ENCODE peak calls at places on chromosomes 11 and 22, in five cellular contexts. X, J, W, K and L are unnamed samples.

GRCh38 chr11:47271961-47272661 is 2.2 kb downstream of the MADD start:
- DNase-seq in X (no peak), J (no peak), W (no peak), K (no peak), L (peak)

GRCh38 chr22:42910221-42910942 is 53.3 kb upstream of the ARFGAP3 start:
- DNase-seq in X (no peak), J (no peak), W (no peak), K (no peak), L (no peak)

GRCh38 chr11:3156282-3156660 is 8.8 kb downstream of the OSBPL5 start:
- DNase-seq in X (no peak), J (no peak), W (no peak), K (no peak), L (no peak)

GRCh38 chr11:104073950-104074349 is 37.5 kb downstream of the DDI1 start:
- DNase-seq in X (no peak), J (no peak), W (no peak), K (peak), L (peak)

GRCh38 chr11:134275534-134276395 is at the start of gene GLB1L3:
- DNase-seq in X (no peak), J (peak), W (peak), K (no peak), L (peak)

GRCh38 chr22:32079110-32080089 is 36.3 kb downstream of the SLC5A1 start:
- DNase-seq in X (no peak), J (no peak), W (no peak), K (no peak), L (peak)

GRCh38 chr22:19567383-19568009 is 43.3 kb upstream of the CLDN5 start:
- DNase-seq in X (no peak), J (peak), W (no peak), K (no peak), L (no peak)

GRCh38 chr11:99911116-99911515 is 776.0 kb upstream of the ARHGAP42 start:
- DNase-seq in X (no peak), J (no peak), W (no peak), K (no peak), L (peak)

GRCh38 chr11:11243258-11243789 is 109.7 kb downstream of the CSNK2A3 start:
- DNase-seq in X (no peak), J (no peak), W (no peak), K (no peak), L (no peak)

GRCh38 chr11:92978226-92979111 is 9.0 kb downstream of the MTNR1B start:
- DNase-seq in X (no peak), J (peak), W (no peak), K (no peak), L (no peak)

GRCh38 chr22:21876486-21877176 is 9.2 kb upstream of the MAPK1 start:
- DNase-seq in X (no peak), J (peak), W (no peak), K (no peak), L (no peak)

DNA sequence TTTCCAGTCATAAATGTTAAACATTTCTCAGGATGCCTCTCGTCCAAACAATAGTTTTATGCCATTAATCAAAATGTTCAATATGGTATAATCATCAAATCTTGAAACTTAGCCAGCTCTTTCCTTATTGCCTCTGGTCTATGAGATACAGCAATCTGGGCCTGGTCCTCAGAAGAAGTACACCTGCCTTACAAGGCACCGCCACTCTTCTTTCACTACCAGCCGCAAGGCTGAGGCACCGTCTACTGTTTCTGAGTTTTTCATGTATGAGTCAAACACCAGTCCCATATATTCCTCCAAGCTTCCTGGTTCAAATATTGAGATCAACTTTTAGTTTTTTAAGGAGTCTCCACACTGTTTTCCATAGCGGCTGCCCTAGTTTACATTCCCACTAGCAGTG is 600.6 kb upstream of the FAT3 start:
- DNase-seq in X (no peak), J (no peak), W (no peak), K (no peak), L (no peak)
- TF ChIP-seq CREB1 in X (no peak), J (no peak), W (no peak), K (no peak), L (no peak)

GRCh38 chr11:74135516-74135840 is 35.3 kb downstream of the C2CD3 start:
- DNase-seq in X (no peak), J (no peak), W (no peak), K (no peak), L (no peak)
- H3K4me2 ChIP-seq in X (no peak), J (no peak), W (no peak), K (no peak), L (no peak)

GRCh38 chr22:49705631-49706352 is 121.9 kb downstream of the BRD1 start:
- DNase-seq in X (no peak), J (peak), W (no peak), K (no peak), L (no peak)
- TF ChIP-seq CREB1 in X (no peak), J (no peak), W (no peak), K (no peak), L (no peak)

GRCh38 chr11:14334193-14334592 is 24.8 kb downstream of the RRAS2 start:
- DNase-seq in X (no peak), J (no peak), W (no peak), K (no peak), L (no peak)
- H3K4me2 ChIP-seq in X (no peak), J (no peak), W (peak), K (peak), L (peak)

DNA sequence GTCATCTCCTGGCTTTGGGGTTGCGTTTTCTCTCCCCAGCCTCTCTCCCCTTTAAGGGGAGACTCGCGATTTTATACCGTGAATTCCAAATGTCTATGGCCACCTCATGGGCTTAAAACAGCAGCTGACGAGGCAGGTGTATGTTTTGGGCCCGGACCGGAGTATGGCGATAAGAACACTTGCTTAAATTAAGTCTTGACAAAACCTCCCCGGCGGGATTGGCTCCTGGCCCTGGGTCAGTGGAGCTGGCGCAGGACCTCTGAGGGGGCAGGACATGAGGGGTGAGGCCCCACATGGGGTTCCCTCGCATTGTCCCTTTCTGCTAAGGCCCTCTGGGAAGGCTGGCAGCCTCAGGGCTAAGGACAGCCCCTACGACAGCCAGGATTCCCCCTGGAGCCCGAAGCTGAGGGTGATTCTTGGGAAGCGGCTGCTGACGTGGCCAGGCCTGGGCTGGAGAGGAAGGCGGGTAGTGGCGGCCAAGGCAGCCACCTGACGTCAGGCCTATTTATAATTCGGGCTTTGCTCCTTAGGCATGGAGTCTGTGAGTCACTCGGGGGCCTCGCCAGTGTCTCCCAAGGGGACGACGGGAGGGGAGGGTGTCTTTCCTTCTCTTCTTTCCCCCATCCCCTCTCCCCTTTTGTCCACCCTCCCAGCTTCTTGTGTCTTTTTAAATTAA is 12.7 kb downstream of the MYO18B start:
- DNase-seq in X (no peak), J (no peak), W (no peak), K (no peak), L (no peak)
- TF ChIP-seq CREB1 in X (no peak), J (no peak), W (no peak), K (no peak), L (no peak)

DNA sequence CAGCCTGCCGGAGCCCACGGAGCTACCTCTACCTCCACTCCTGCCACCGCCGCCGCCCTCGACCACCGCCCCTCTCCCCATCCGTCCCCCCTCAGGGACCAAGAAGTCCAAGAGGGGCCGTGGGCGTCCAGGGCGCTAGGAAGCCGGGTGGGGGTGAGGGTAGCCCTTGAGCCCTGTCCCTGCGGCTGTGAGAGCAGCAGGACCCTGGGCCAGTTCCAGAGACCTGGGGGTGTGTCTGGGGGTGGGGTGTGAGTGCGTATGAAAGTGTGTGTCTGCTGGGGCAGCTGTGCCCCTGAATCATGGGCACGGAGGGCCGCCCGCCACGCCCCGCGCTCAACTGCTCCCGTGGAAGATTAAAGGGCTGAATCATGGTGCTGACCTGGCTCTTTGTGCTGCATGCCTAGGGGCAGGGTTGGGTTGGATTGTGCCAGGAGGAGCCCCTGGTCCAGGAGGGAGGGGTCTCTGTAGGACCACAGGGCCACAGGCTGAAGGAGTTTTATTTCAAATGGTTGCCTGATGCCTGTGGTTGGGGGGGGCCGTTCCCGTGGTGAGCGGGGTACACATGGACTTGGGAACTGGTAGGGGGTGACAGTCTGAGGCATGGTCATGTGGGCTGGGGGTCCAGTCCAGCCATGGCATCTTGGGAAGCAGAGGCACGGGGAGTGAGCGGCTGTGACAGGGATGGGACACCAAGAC is 2.3 kb downstream of the PTPRCAP start:
- DNase-seq in X (no peak), J (no peak), W (no peak), K (no peak), L (no peak)
- H3K4me2 ChIP-seq in X (no peak), J (no peak), W (no peak), K (peak), L (no peak)

GRCh38 chr22:17921871-17922821 is 102.2 kb downstream of the MICAL3 start:
- DNase-seq in X (peak), J (peak), W (peak), K (no peak), L (peak)
- TF ChIP-seq CREB1 in X (no peak), J (no peak), W (no peak), K (no peak), L (peak)

GRCh38 chr11:69538840-69539239 is 57.4 kb downstream of the LINC01488 start:
- DNase-seq in X (no peak), J (peak), W (no peak), K (no peak), L (no peak)
- H3K4me2 ChIP-seq in X (no peak), J (no peak), W (no peak), K (no peak), L (no peak)